ENCODE peak calls at places on chromosomes 1 and 21, in eight cellular contexts. Z is body of pancreas, L is kidney epithelial cell, O is mesothelial cell of epicardium, F is GM13977, S is uterus, Y is Calu3, X is foreskin fibroblast. W is an unnamed sample.

GRCh38 chr1:155093938-155094621 is 15.4 kb downstream of the EFNA3 start:
- DNase-seq in Z (no peak), L (no peak), O (peak; percentile 59), F (no peak), S (peak; percentile 54), Y (no peak), X (peak; percentile 58), W (no peak)

GRCh38 chr1:104979651-104980050 is 1230.0 kb downstream of the AMY1C start:
- DNase-seq in Z (no peak), L (no peak), O (no peak), F (no peak), S (no peak), Y (no peak), X (no peak), W (no peak)

GRCh38 chr1:21175670-21176581 is 771 bp downstream of the EIF4G3 start:
- DNase-seq in Z (peak; percentile 51), L (no peak), O (no peak), F (peak; percentile 55), S (peak; percentile 51), Y (peak; percentile 25), X (peak; percentile 51), W (no peak)

GRCh38 chr1:182260516-182260915 is 131.1 kb downstream of the GLUL start:
- DNase-seq in Z (no peak), L (no peak), O (no peak), F (no peak), S (no peak), Y (no peak), X (no peak), W (no peak)

GRCh38 chr1:239987103-239987745 is 104.5 kb upstream of the FMN2 start:
- DNase-seq in Z (peak; percentile 63), L (peak; percentile 4), O (no peak), F (no peak), S (no peak), Y (peak; percentile 65), X (peak; percentile 68), W (peak; percentile 21)

GRCh38 chr1:113388017-113388620 is 2.2 kb upstream of the MAGI3 start:
- DNase-seq in Z (no peak), L (no peak), O (no peak), F (no peak), S (no peak), Y (no peak), X (no peak), W (no peak)

GRCh38 chr21:15221799-15222386 is 157.1 kb upstream of the NRIP1 start:
- DNase-seq in Z (no peak), L (peak; percentile 72), O (no peak), F (no peak), S (no peak), Y (peak; percentile 6), X (peak; percentile 92), W (no peak)

GRCh38 chr1:178726545-178726944 is 1.5 kb downstream of the RALGPS2 start:
- DNase-seq in Z (no peak), L (no peak), O (no peak), F (no peak), S (no peak), Y (no peak), X (no peak), W (no peak)

GRCh38 chr1:195097316-195097715 is 1510.9 kb downstream of the KCNT2 start:
- DNase-seq in Z (no peak), L (peak; percentile 25), O (no peak), F (no peak), S (no peak), Y (peak; percentile 61), X (peak; percentile 4), W (no peak)

GRCh38 chr1:174448964-174449363 is 1.2 kb downstream of the GPR52 start:
- DNase-seq in Z (no peak), L (no peak), O (no peak), F (no peak), S (no peak), Y (no peak), X (no peak), W (no peak)

GRCh38 chr1:57423135-57424131 is at the start of gene DAB1:
- DNase-seq in Z (no peak), L (no peak), O (no peak), F (peak; percentile 34), S (no peak), Y (peak; percentile 17), X (peak; percentile 39), W (no peak)

GRCh38 chr1:20107351-20107750 is 12.0 kb downstream of the PLA2G2D start:
- DNase-seq in Z (no peak), L (no peak), O (no peak), F (no peak), S (no peak), Y (no peak), X (no peak), W (no peak)

GRCh38 chr21:41874611-41875010 is 4.5 kb downstream of the PRDM15 start:
- DNase-seq in Z (no peak), L (no peak), O (no peak), F (no peak), S (no peak), Y (no peak), X (no peak), W (no peak)

GRCh38 chr1:15341634-15342375 is 67.9 kb upstream of the EFHD2 start:
- DNase-seq in Z (no peak), L (no peak), O (no peak), F (no peak), S (no peak), Y (no peak), X (peak; percentile 77), W (no peak)

GRCh38 chr1:179760521-179760920 is 17.4 kb downstream of the FAM163A start:
- DNase-seq in Z (no peak), L (no peak), O (no peak), F (no peak), S (no peak), Y (no peak), X (no peak), W (no peak)

GRCh38 chr1:111990026-111990877 is 784 bp upstream of the KCND3 start:
- DNase-seq in Z (peak; percentile 31), L (no peak), O (no peak), F (peak; percentile 41), S (peak; percentile 45), Y (peak; percentile 2), X (peak; percentile 35), W (no peak)

GRCh38 chr1:157004771-157005170 is 40.8 kb downstream of the ARHGEF11 start:
- DNase-seq in Z (no peak), L (no peak), O (no peak), F (no peak), S (no peak), Y (no peak), X (peak; percentile 16), W (no peak)

GRCh38 chr21:14263879-14264278 is 47.9 kb downstream of the RBM11 start:
- DNase-seq in Z (no peak), L (no peak), O (no peak), F (no peak), S (no peak), Y (no peak), X (no peak), W (no peak)

GRCh38 chr1:29521438-29521715 is 285.1 kb downstream of the PTPRU start:
- DNase-seq in Z (no peak), L (no peak), O (peak; percentile 3), F (no peak), S (no peak), Y (no peak), X (no peak), W (no peak)

GRCh38 chr1:36865080-36865900 is 169.0 kb downstream of the GRIK3 start:
- DNase-seq in Z (no peak), L (no peak), O (no peak), F (no peak), S (no peak), Y (no peak), X (no peak), W (no peak)

GRCh38 chr1:66446261-66447001 is 87.5 kb upstream of the SGIP1 start:
- DNase-seq in Z (no peak), L (peak; percentile 9), O (no peak), F (peak; percentile 61), S (no peak), Y (peak; percentile 40), X (peak; percentile 84), W (peak; percentile 36)

DNA sequence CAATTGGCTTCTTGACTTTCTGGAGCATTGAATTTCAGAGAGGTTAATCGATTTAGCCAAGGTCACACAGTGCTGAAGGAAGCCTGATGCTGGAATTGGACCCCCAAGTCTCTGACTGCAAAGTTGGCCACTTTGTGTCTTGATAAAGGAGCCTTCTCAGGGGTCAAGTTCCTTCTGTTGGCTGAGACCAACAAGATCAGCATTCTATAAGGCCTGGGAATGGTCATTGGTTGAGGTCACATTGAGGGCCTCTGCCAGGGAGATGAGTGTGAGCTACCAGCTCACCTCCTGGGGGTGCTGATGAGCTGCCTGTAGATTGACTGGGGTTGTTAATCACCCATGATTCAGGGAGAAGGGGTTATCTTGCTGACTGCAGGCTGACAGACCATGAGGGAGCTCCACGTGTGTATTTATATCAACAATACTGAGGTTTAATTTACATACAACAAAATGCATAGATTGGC is 54.5 kb downstream of the RPS6KA1 start:
- DNase-seq in Z (no peak), L (no peak), O (no peak), F (peak; percentile 31), S (no peak), Y (peak; percentile 3), X (no peak), W (no peak)
- TF ChIP-seq CTCF in Z (no peak), L (no peak), O (no peak), F (peak; percentile 49), S (no peak), Y (no peak), X (no peak), W (no peak)

GRCh38 chr1:27372808-27373690 is 1.6 kb downstream of the FCN3 start:
- DNase-seq in Z (no peak), L (no peak), O (no peak), F (no peak), S (no peak), Y (no peak), X (no peak), W (no peak)
- TF ChIP-seq CTCF in Z (no peak), L (peak; percentile 40), O (no peak), F (peak; percentile 27), S (peak; percentile 5), Y (no peak), X (peak; percentile 19), W (peak; percentile 7)

GRCh38 chr1:207579436-207579799 is 65.5 kb upstream of the CR1L start:
- DNase-seq in Z (peak; percentile 50), L (no peak), O (no peak), F (peak; percentile 27), S (no peak), Y (peak; percentile 77), X (peak; percentile 73), W (peak; percentile 50)
- TF ChIP-seq CTCF in Z (peak; percentile 46), L (peak; percentile 65), O (no peak), F (peak; percentile 59), S (no peak), Y (peak; percentile 57), X (peak; percentile 63), W (peak; percentile 84)

DNA sequence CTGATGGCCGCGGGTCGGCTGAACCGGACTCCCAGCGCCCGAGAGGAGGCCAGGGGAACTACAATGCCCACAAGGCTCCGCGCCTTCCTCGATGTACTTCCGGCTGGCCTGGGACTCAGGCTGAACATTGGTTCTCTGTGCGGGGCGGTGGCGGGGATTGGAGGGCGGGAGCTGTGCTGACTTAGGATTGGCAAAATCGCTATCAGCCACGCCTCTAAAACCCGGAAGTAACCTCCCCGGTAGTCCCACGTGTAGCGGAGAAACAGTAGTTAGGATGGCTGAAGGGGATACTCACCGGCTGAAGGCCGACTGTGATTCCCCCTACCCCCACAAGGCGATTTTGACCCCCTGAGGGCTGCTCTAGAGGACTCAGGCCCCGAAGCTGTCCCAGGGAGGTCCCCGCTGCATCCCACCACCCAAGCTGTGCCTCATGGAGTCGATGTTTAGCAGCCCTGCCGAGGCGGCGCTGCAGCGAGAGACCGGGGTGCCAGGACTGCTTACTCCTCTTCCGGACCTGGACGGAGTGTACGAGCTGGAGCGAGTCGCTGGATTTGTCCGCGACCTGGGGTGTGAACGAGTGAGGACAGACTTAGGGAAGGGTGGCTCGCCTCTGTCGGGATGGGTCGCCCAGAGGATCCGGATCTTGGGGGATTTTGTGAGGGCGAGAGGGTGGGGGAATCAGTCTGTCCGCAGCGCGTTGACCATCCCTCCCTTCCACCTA is at the start of gene DPH2:
- DNase-seq in Z (peak; percentile 97), L (peak; percentile 95), O (peak; percentile 91), F (peak; percentile 98), S (peak; percentile 96), Y (peak; percentile 94), X (peak; percentile 98), W (peak; percentile 94)
- TF ChIP-seq CTCF in Z (no peak), L (no peak), O (no peak), F (no peak), S (peak; percentile 14), Y (no peak), X (peak; percentile 5), W (no peak)

W was measured in LNCaP clone FGC.